ENCODE peak calls at places on chromosomes 13 and 19, in six cellular contexts. V is SW 1271, H is T-helper 1 cell, O is sciatic nerve, R is endodermal cell, N is left cardiac atrium. T is an unnamed sample.

GRCh38 chr13:23828086-23828485 is 61.1 kb downstream of the MIPEP start:
- DNase-seq in O (no peak), R (no peak), H (no peak), N (no peak), V (no peak), T (no peak)

GRCh38 chr19:14517446-14517839 is 754 bp downstream of the DNAJB1 start:
- DNase-seq in V (no peak), R (no peak), N (peak; percentile 56), H (no peak), O (peak; percentile 65), T (no peak)

GRCh38 chr19:8308891-8309291 is 733 bp upstream of the CD320 start:
- DNase-seq in H (no peak), N (peak; percentile 24), O (peak; percentile 44), R (no peak), V (no peak), T (no peak)

GRCh38 chr13:21911916-21912315 is 241.0 kb downstream of the FGF9 start:
- DNase-seq in V (no peak), R (no peak), N (no peak), O (no peak), H (no peak), T (no peak)

GRCh38 chr13:109119886-109120285 is 490.5 kb downstream of the MYO16 start:
- DNase-seq in V (no peak), O (no peak), R (no peak), N (no peak), H (no peak), T (no peak)

GRCh38 chr13:109785141-109785891 is 1.1 kb downstream of the IRS2 start:
- DNase-seq in V (no peak), R (peak; percentile 81), H (peak; percentile 39), N (peak; percentile 64), O (peak; percentile 77), T (no peak)

GRCh38 chr13:57716295-57716694 is 84.8 kb downstream of the PCDH17 start:
- DNase-seq in V (no peak), N (no peak), O (no peak), H (no peak), R (peak; percentile 72), T (no peak)

GRCh38 chr19:55667958-55668357 is 7.1 kb upstream of the EPN1 start:
- DNase-seq in R (no peak), N (no peak), O (no peak), H (no peak), V (no peak), T (no peak)

GRCh38 chr13:94329277-94329676 is 150.2 kb downstream of the DCT start:
- DNase-seq in V (no peak), R (no peak), O (no peak), H (no peak), N (no peak), T (no peak)

GRCh38 chr13:50527612-50528509 is 315.6 kb downstream of the DLEU7 start:
- DNase-seq in V (no peak), O (no peak), R (no peak), H (no peak), N (no peak), T (no peak)

GRCh38 chr13:44188257-44188656 is 185.4 kb upstream of the SERP2 start:
- DNase-seq in R (no peak), V (no peak), N (no peak), O (no peak), H (no peak), T (peak; percentile 55)

GRCh38 chr19:23882493-23882892 is 32.2 kb upstream of the ZNF726 start:
- DNase-seq in R (no peak), V (no peak), H (no peak), O (no peak), N (no peak), T (no peak)

GRCh38 chr19:10461047-10461949 is 41.0 kb downstream of the PDE4A start:
- DNase-seq in R (peak; percentile 100), N (peak; percentile 96), V (no peak), O (peak; percentile 98), H (peak; percentile 87), T (no peak)

GRCh38 chr13:111572956-111573355 is 252.5 kb downstream of the TEX29 start:
- DNase-seq in V (no peak), N (no peak), H (no peak), R (no peak), O (peak; percentile 37), T (no peak)

GRCh38 chr19:49117677-49118564 is 1.0 kb downstream of the C19orf73 start:
- DNase-seq in R (no peak), N (peak; percentile 37), H (no peak), O (peak; percentile 61), V (no peak), T (no peak)